ENCODE peak calls at places on chromosomes 7 and 10, in six cellular contexts. J is lung, U is tibial artery, A is astrocyte, D is ovary, V is pancreas. E is an unnamed sample.

GRCh38 chr7:157676001-157676400 is 339.2 kb downstream of the DNAJB6 start:
- DNase-seq in U (peak), V (no peak), A (no peak), D (no peak), J (no peak), E (no peak)

GRCh38 chr10:47218803-47219202 is 81.2 kb upstream of the GDF10 start:
- DNase-seq in U (no peak), A (no peak), J (no peak), V (no peak), D (no peak), E (no peak)

GRCh38 chr10:29980084-29980483 is 79.3 kb downstream of the JCAD start:
- DNase-seq in U (no peak), D (peak), V (no peak), A (peak), J (no peak), E (peak)

GRCh38 chr10:65176994-65177393 is 1655.8 kb downstream of the REEP3 start:
- DNase-seq in V (no peak), D (no peak), J (no peak), U (no peak), A (no peak), E (no peak)

GRCh38 chr10:79627075-79627474 is 16.3 kb downstream of the SFTPA1 start:
- DNase-seq in J (no peak), A (no peak), U (no peak), D (no peak), V (no peak), E (no peak)

GRCh38 chr7:24830440-24831050 is 73.3 kb upstream of the GSDME start:
- DNase-seq in J (no peak), D (no peak), U (no peak), A (no peak), V (no peak), E (no peak)

GRCh38 chr10:61842755-61843497 is 58.6 kb upstream of the ARID5B start:
- DNase-seq in A (peak), U (no peak), J (no peak), V (no peak), D (no peak), E (no peak)

GRCh38 chr10:124025638-124026336 is 67.6 kb downstream of the CHST15 start:
- DNase-seq in U (peak), J (no peak), V (no peak), A (no peak), D (no peak), E (no peak)

GRCh38 chr10:77236700-77237099 is 400.9 kb downstream of the KCNMA1 start:
- DNase-seq in V (no peak), D (no peak), U (no peak), J (no peak), A (peak), E (no peak)

GRCh38 chr10:77371848-77372247 is 265.8 kb downstream of the KCNMA1 start:
- DNase-seq in D (no peak), U (no peak), A (no peak), V (no peak), J (no peak), E (no peak)

GRCh38 chr7:45921699-45922519 is 837 bp upstream of the IGFBP3 start:
- DNase-seq in A (peak), V (peak), U (peak), J (no peak), D (peak), E (peak)

GRCh38 chr10:73956476-73957338 is 41.2 kb upstream of the VCL start:
- DNase-seq in U (peak), J (no peak), D (no peak), V (no peak), A (peak), E (no peak)

GRCh38 chr10:3406556-3406955 is 234.0 kb upstream of the PITRM1 start:
- DNase-seq in J (no peak), V (no peak), D (no peak), U (no peak), A (no peak), E (no peak)

GRCh38 chr10:118311505-118311904 is 30.6 kb downstream of the FAM204A start:
- DNase-seq in V (no peak), J (no peak), D (no peak), A (no peak), U (no peak), E (no peak)

GRCh38 chr7:519429-519973 is at the start of gene PDGFA:
- DNase-seq in V (peak), U (no peak), D (no peak), A (peak), J (no peak), E (peak)

GRCh38 chr7:79282051-79282694 is 171.3 kb downstream of the MAGI2 start:
- DNase-seq in U (no peak), J (no peak), V (no peak), A (peak), D (peak), E (no peak)

GRCh38 chr7:106178593-106179134 is 66.6 kb upstream of the SYPL1 start:
- DNase-seq in V (no peak), D (no peak), J (no peak), A (peak), U (no peak), E (no peak)

GRCh38 chr7:12025246-12025645 is 185.8 kb upstream of the TMEM106B start:
- DNase-seq in U (no peak), J (no peak), A (peak), D (no peak), V (no peak), E (no peak)

GRCh38 chr7:122901250-122901649 is 15.0 kb upstream of the CADPS2 start:
- DNase-seq in D (no peak), A (no peak), J (no peak), U (no peak), V (no peak), E (no peak)

GRCh38 chr10:31819393-31819820 is 109.2 kb downstream of the ARHGAP12 start:
- DNase-seq in A (peak), J (no peak), D (no peak), U (peak), V (no peak), E (peak)

GRCh38 chr10:132616170-132616994 is 78.8 kb downstream of the INPP5A start:
- DNase-seq in D (no peak), U (no peak), V (no peak), A (no peak), J (no peak), E (no peak)

GRCh38 chr10:34689053-34689452 is 126.0 kb downstream of the PARD3 start:
- DNase-seq in A (peak), D (no peak), U (no peak), J (no peak), V (no peak), E (no peak)

GRCh38 chr7:26449175-26450165 is 157.8 kb downstream of the SNX10 start:
- DNase-seq in V (no peak), D (no peak), A (peak), J (no peak), U (no peak), E (no peak)

GRCh38 chr10:87658858-87659555 is 671 bp upstream of the PAPSS2 start:
- DNase-seq in V (no peak), A (no peak), U (no peak), J (peak), D (no peak), E (no peak)

GRCh38 chr7:74429153-74429747 is 24.5 kb upstream of the GTF2IRD1 start:
- DNase-seq in J (no peak), D (no peak), A (peak), V (no peak), U (no peak), E (no peak)

GRCh38 chr7:150942591-150943452 is 35.3 kb downstream of the KCNH2 start:
- DNase-seq in D (no peak), U (no peak), V (no peak), J (no peak), A (no peak), E (no peak)

GRCh38 chr7:31776616-31777015 is 89.6 kb downstream of the PPP1R17 start:
- DNase-seq in J (no peak), V (no peak), U (no peak), A (peak), D (no peak), E (no peak)

GRCh38 chr7:114392686-114393085 is 21.9 kb upstream of the FOXP2 start:
- DNase-seq in V (no peak), U (no peak), A (peak), J (no peak), D (no peak), E (no peak)

GRCh38 chr7:27248427-27248806 is 5.8 kb downstream of the EVX1 start:
- DNase-seq in D (no peak), A (no peak), V (no peak), U (no peak), J (no peak), E (no peak)

GRCh38 chr10:36725581-36726520 is 399.5 kb upstream of the ANKRD30A start:
- DNase-seq in A (peak), J (no peak), V (peak), D (no peak), U (no peak), E (no peak)

GRCh38 chr10:22618081-22618785 is 96.1 kb downstream of the PIP4K2A start:
- DNase-seq in A (peak), V (no peak), J (no peak), D (no peak), U (no peak), E (no peak)

GRCh38 chr10:30893208-30893607 is 138.5 kb downstream of the ZNF438 start:
- DNase-seq in D (no peak), U (no peak), A (no peak), J (no peak), V (no peak), E (no peak)

GRCh38 chr10:14653271-14654161 is 121.2 kb downstream of the FAM107B start:
- DNase-seq in V (peak), D (no peak), A (peak), U (no peak), J (no peak), E (no peak)

GRCh38 chr7:142795339-142795863 is 24.6 kb downstream of the PRSS2 start:
- DNase-seq in D (no peak), V (no peak), J (no peak), U (no peak), A (no peak), E (no peak)

DNA sequence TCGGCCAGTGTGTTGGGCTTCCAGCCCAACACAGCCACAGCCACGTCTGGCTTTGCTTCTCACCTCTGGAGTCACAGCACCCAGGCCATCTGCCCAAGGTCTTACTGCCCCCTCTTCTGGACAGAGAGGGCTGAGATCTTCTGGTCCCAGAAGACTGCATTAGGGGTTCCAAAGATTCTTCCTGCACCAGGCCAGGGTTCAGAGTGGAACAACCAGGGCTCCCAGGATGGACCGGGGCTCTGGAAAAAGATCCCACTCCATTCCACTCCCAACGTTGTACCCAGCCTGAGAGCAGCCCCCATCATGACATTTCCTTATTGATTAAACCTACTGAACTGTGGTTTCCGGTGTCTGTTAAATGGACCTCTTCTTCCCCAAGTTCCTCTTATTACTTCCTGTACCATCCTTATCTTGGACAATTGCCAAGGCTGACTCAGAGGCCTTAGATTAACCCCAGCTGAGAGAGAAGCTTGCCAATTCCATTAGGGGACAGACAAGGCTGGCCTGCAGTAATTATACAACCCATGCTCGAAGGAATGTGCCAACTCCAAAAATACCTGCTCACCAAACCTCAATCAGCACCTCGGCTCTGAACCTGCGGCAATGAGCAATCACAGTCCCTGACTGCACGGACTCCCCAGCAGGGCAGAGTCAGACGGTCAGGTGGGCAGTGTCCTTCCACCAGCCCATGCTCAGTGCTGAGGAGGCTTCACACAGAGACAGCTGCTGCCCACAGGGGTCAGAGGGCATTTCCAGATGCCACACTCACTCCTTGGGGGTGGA is 47.9 kb upstream of the NPFFR1 start:
- DNase-seq in A (peak), D (no peak), U (no peak), V (peak), J (peak), E (peak)
- TF ChIP-seq CTCF in A (peak), D (no peak), U (no peak), V (no peak), J (no peak), E (peak)

GRCh38 chr10:97589479-97589878 is at the start of gene C10orf62:
- DNase-seq in J (no peak), D (no peak), V (no peak), U (no peak), A (no peak), E (no peak)
- H3K27ac ChIP-seq in J (no peak), D (no peak), V (no peak), U (no peak), A (no peak), E (peak)

GRCh38 chr10:101828734-101829551 is 10.7 kb upstream of the OGA start:
- DNase-seq in A (no peak), D (peak), J (no peak), V (peak), U (no peak), E (peak)

GRCh38 chr10:101831169-101831811 is 12.3 kb downstream of the KCNIP2 start:
- DNase-seq in V (no peak), J (no peak), A (no peak), U (no peak), D (no peak), E (no peak)

GRCh38 chr10:101830322-101831168 is 12.3 kb upstream of the OGA start:
- DNase-seq in A (peak), V (peak), U (peak), D (peak), J (peak), E (peak)

GRCh38 chr10:101827919-101828600 is 9.8 kb upstream of the OGA start:
- DNase-seq in V (no peak), J (no peak), U (no peak), D (no peak), A (no peak), E (no peak)

GRCh38 chr10:101829561-101830315 is 11.5 kb upstream of the OGA start:
- DNase-seq in D (peak), J (peak), U (no peak), A (no peak), V (peak), E (peak)
- TF ChIP-seq CTCF in D (no peak), J (no peak), U (no peak), A (no peak), V (no peak), E (no peak)

GRCh38 chr7:139075031-139075652 is 34.4 kb downstream of the ZC3HAV1 start:
- DNase-seq in D (peak), A (peak), V (peak), J (peak), U (peak), E (peak)
- H3K27ac ChIP-seq in D (no peak), A (peak), V (no peak), J (no peak), U (peak), E (peak)

GRCh38 chr7:130490888-130491771 is 755 bp upstream of the MEST start:
- DNase-seq in D (peak), A (no peak), U (no peak), J (no peak), V (no peak), E (no peak)
- TF ChIP-seq CTCF in D (peak), A (peak), U (peak), J (peak), V (peak), E (peak)

E was measured in left ventricle myocardium inferior.